ENCODE peak calls at places on chromosomes 16 and 17, in six cellular contexts. A, M, U, G, Y and E are unnamed samples.
A peak's percentile ranks its signal among the peaks of the same experiment; 100 is the strongest.

GRCh38 chr17:72119963-72120877 is 600 bp upstream of the SOX9 start:
- DNase-seq in A (no peak), M (peak; percentile 52), U (peak; percentile 47), G (peak; percentile 71), Y (peak; percentile 20), E (no peak)

GRCh38 chr17:72538921-72539352 is 418.1 kb downstream of the SOX9 start:
- DNase-seq in A (no peak), M (peak; percentile 63), U (peak; percentile 54), G (peak; percentile 27), Y (no peak), E (no peak)

GRCh38 chr17:222172-222571 is 40.7 kb upstream of the DOC2B start:
- DNase-seq in A (peak; percentile 38), M (no peak), U (no peak), G (no peak), Y (no peak), E (no peak)

GRCh38 chr16:14196539-14196938 is 125.4 kb downstream of the MRTFB start:
- DNase-seq in A (no peak), M (no peak), U (no peak), G (no peak), Y (no peak), E (no peak)

GRCh38 chr17:63439682-63440081 is 6.4 kb downstream of the CYB561 start:
- DNase-seq in A (no peak), M (no peak), U (no peak), G (no peak), Y (no peak), E (no peak)

GRCh38 chr16:82761236-82761635 is 134.5 kb downstream of the CDH13 start:
- DNase-seq in A (no peak), M (peak; percentile 30), U (peak; percentile 70), G (peak; percentile 71), Y (peak; percentile 78), E (peak; percentile 43)

GRCh38 chr16:9047689-9048301 is 43.6 kb upstream of the HAPSTR1 start:
- DNase-seq in A (peak; percentile 77), M (peak; percentile 86), U (peak; percentile 93), G (peak; percentile 83), Y (peak; percentile 87), E (peak; percentile 80)

GRCh38 chr16:2707368-2708289 is 12.4 kb downstream of the PRSS27 start:
- DNase-seq in A (peak; percentile 69), M (no peak), U (no peak), G (no peak), Y (no peak), E (no peak)

GRCh38 chr16:85173981-85174751 is 61.9 kb upstream of the CIBAR2 start:
- DNase-seq in A (no peak), M (peak; percentile 68), U (no peak), G (peak; percentile 68), Y (no peak), E (no peak)

GRCh38 chr17:16322636-16323035 is 30.6 kb downstream of the CENPV start:
- DNase-seq in A (no peak), M (no peak), U (no peak), G (no peak), Y (no peak), E (no peak)

DNA sequence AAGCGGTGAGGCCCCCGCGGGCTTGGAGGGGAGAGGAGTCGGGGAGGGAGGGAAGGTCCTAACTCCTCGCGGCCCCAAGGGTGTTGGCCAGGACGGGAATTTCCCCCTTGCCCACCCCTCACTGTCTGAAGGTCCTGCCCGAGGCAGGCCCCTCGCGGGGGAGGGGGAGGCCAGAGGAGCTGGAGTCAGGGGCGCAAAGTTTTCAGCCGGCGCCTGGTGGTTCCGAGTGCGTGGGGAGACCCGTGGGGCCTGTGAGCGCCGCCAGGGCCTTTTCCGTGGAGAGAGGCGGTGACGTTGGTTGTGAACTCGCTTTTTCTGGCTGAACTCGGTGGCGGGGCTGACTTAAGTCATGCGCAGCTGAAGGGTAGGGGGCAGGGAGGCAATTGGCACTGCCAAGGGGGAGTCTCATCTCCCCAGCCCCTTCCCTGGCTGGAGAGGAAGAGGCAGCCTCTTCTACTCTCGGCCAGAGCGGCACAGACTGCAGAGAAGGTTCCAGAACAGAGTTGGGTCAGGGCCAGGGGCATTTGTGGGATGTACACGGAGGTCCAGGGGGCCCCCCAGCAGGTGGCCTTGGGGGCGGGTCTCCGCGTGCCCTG is 1.5 kb downstream of the CACNA1H start:
- DNase-seq in A (no peak), M (no peak), U (no peak), G (no peak), Y (peak; percentile 44), E (no peak)
- H3K27ac ChIP-seq in A (no peak overlapping the region), M (peak overlapping the region; percentile 88), U (peak overlapping the region; percentile 83), G (no peak overlapping the region), Y (peak overlapping the region; percentile 38), E (peak overlapping the region; percentile 70)

DNA sequence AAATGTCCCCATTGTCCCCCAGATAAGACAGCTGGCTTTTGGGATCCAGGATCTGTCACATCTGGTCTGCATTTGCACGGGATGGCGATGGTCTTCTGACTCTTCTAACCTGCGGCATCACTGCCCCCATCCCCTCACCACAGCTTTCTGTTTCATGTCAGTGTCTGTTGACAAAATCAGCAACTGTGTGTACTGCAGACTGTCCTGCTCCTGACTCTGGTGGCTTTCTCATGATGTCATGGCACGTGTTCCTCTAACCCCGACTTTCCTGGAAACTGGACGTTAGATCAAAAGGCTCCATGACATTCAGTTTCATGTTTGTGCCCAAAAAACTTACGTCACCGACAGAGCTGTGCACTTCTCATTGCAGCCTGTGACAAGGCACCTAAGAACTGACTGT is 30.1 kb upstream of the CPNE2 start:
- DNase-seq in A (no peak), M (no peak), U (no peak), G (no peak), Y (no peak), E (no peak)
- TF ChIP-seq POLR2A in A (no peak), M (no peak), U (no peak), G (no peak), Y (no peak), E (no peak)

GRCh38 chr17:80737106-80738019 is 192.7 kb downstream of the RPTOR start:
- DNase-seq in A (peak; percentile 88), M (no peak), U (no peak), G (no peak), Y (no peak), E (no peak)
- TF ChIP-seq CTCF in A (no peak), M (no peak), U (no peak), G (no peak), Y (no peak), E (no peak)

DNA sequence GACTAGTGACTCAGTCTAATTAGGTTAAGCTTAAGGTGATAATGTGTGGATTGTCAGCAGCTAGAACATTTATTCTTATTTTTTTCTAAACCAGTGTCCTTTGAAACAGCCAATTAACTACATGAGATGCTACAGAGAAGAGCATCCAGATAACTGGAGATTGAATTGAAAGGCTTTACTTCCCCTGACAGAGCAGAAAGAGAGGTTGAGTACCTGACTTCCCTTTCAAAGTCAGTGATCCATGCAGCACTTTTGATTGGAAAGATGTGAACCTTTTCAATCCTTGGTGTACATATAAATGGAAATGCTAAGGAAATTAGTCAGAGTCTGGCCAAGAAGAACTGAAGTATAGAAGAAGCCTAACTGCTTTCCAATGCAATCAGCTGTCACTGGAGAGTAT is 653.8 kb downstream of the CDH8 start:
- DNase-seq in A (no peak), M (no peak), U (no peak), G (no peak), Y (no peak), E (no peak)
- H3K27ac ChIP-seq in A (no peak overlapping the region), M (no peak overlapping the region), U (no peak overlapping the region), G (no peak overlapping the region), Y (no peak overlapping the region), E (no peak overlapping the region)

GRCh38 chr17:31565652-31566051 is 174.2 kb downstream of the RAB11FIP4 start:
- DNase-seq in A (no peak), M (no peak), U (no peak), G (no peak), Y (no peak), E (no peak)
- TF ChIP-seq POLR2A in A (no peak), M (no peak), U (no peak), G (no peak), Y (no peak), E (no peak)

GRCh38 chr17:73795730-73796129 is 151.5 kb upstream of the SDK2 start:
- DNase-seq in A (no peak), M (no peak), U (no peak), G (no peak), Y (no peak), E (no peak)

GRCh38 chr17:73797594-73798110 is 153.4 kb upstream of the SDK2 start:
- DNase-seq in A (no peak), M (no peak), U (no peak), G (no peak), Y (no peak), E (no peak)

GRCh38 chr17:73799091-73799490 is 154.8 kb upstream of the SDK2 start:
- DNase-seq in A (no peak), M (no peak), U (no peak), G (no peak), Y (no peak), E (no peak)

GRCh38 chr17:73799781-73800627 is 155.8 kb upstream of the SDK2 start:
- DNase-seq in A (no peak), M (no peak), U (no peak), G (no peak), Y (no peak), E (no peak)

GRCh38 chr17:73798111-73798748 is 154.0 kb upstream of the SDK2 start:
- DNase-seq in A (no peak), M (peak; percentile 50), U (no peak), G (peak; percentile 51), Y (no peak), E (no peak)
- TF ChIP-seq CTCF in A (no peak), M (no peak), U (no peak), G (no peak), Y (no peak), E (no peak)